ENCODE peak calls at places on chromosomes 1 and 21, in four cellular contexts. H is thoracic aorta, U is WERI-Rb-1, Z is left lung. X is an unnamed sample.
A peak's percentile ranks its signal among the peaks of the same experiment; 100 is the strongest.

GRCh38 chr21:30349572-30349971 is 1.2 kb upstream of the KRTAP23-1 start:
- DNase-seq in H (no peak), U (no peak), Z (no peak), X (no peak)

GRCh38 chr1:246000638-246001015 is 506.5 kb downstream of the SMYD3 start:
- DNase-seq in H (no peak), U (no peak), Z (no peak), X (no peak)

GRCh38 chr1:26994772-26995625 is 1.5 kb downstream of the TRNP1 start:
- DNase-seq in H (no peak), U (no peak), Z (no peak), X (no peak)

GRCh38 chr1:119732465-119733168 is 20.9 kb downstream of the PHGDH start:
- DNase-seq in H (no peak), U (no peak), Z (no peak), X (no peak)

GRCh38 chr21:39696620-39697019 is 48.4 kb upstream of the IGSF5 start:
- DNase-seq in H (no peak), U (no peak), Z (no peak), X (no peak)

GRCh38 chr21:36104306-36105300 is 30.3 kb upstream of the CBR3 start:
- DNase-seq in H (no peak), U (peak; percentile 77), Z (no peak), X (no peak)

GRCh38 chr1:92324784-92325183 is 25.9 kb downstream of the RPAP2 start:
- DNase-seq in H (no peak), U (no peak), Z (no peak), X (no peak)

GRCh38 chr1:239421810-239422209 is 35.4 kb downstream of the CHRM3 start:
- DNase-seq in H (no peak), U (no peak), Z (no peak), X (no peak)

GRCh38 chr1:10909697-10910489 is 102.6 kb upstream of the TARDBP start:
- DNase-seq in H (no peak), U (peak; percentile 83), Z (peak; percentile 55), X (peak; percentile 80)

GRCh38 chr21:34728479-34728878 is 59.7 kb downstream of the CLIC6 start:
- DNase-seq in H (no peak), U (no peak), Z (peak; percentile 58), X (no peak)

GRCh38 chr1:84853743-84854721 is 39.0 kb downstream of the LPAR3 start:
- DNase-seq in H (no peak), U (no peak), Z (no peak), X (no peak)

GRCh38 chr1:166915941-166916340 is 39.9 kb upstream of the TADA1 start:
- DNase-seq in H (no peak), U (no peak), Z (no peak), X (no peak)

GRCh38 chr1:6447016-6447817 is 18.8 kb downstream of the TNFRSF25 start:
- DNase-seq in H (no peak), U (no peak), Z (no peak), X (no peak)

GRCh38 chr1:25629836-25630235 is 13.2 kb downstream of the MAN1C1 start:
- DNase-seq in H (no peak), U (no peak), Z (no peak), X (no peak)

GRCh38 chr1:204528677-204529076 is 12.5 kb downstream of the MDM4 start:
- DNase-seq in H (no peak), U (no peak), Z (no peak), X (no peak)

GRCh38 chr21:16117331-16117730 is 387.5 kb downstream of the USP25 start:
- DNase-seq in H (no peak), U (no peak), Z (no peak), X (no peak)

GRCh38 chr1:31765041-31765467 is 914 bp upstream of the ADGRB2 start:
- DNase-seq in H (no peak), U (peak; percentile 71), Z (no peak), X (no peak)

GRCh38 chr1:20028726-20029125 is 41.3 kb upstream of the PLA2G5 start:
- DNase-seq in H (no peak), U (no peak), Z (no peak), X (no peak)
- H3K9me3 ChIP-seq in H (peaks cover 3% of the 10 kb centered on the region), U (peaks cover 3% of the 10 kb centered on the region), Z (no peaks in the 10 kb centered on the region), X (peaks cover under 1% of the 10 kb centered on the region)

GRCh38 chr1:206790502-206791250 is 18.4 kb upstream of the IL10 start:
- DNase-seq in H (no peak), U (no peak), Z (no peak), X (no peak)
- H3K27me3 ChIP-seq in H (no peaks in the 10 kb centered on the region), U (peaks cover 92% of the 10 kb centered on the region), Z (no peaks in the 10 kb centered on the region), X (no peaks in the 10 kb centered on the region)

GRCh38 chr1:227673441-227673840 is 61.7 kb downstream of the JMJD4 start:
- DNase-seq in H (no peak), U (no peak), Z (no peak), X (no peak)
- H3K9me3 ChIP-seq in H (peaks cover 81% of the 10 kb centered on the region), U (no peaks in the 10 kb centered on the region), Z (peaks cover 96% of the 10 kb centered on the region), X (peaks cover 85% of the 10 kb centered on the region)

DNA sequence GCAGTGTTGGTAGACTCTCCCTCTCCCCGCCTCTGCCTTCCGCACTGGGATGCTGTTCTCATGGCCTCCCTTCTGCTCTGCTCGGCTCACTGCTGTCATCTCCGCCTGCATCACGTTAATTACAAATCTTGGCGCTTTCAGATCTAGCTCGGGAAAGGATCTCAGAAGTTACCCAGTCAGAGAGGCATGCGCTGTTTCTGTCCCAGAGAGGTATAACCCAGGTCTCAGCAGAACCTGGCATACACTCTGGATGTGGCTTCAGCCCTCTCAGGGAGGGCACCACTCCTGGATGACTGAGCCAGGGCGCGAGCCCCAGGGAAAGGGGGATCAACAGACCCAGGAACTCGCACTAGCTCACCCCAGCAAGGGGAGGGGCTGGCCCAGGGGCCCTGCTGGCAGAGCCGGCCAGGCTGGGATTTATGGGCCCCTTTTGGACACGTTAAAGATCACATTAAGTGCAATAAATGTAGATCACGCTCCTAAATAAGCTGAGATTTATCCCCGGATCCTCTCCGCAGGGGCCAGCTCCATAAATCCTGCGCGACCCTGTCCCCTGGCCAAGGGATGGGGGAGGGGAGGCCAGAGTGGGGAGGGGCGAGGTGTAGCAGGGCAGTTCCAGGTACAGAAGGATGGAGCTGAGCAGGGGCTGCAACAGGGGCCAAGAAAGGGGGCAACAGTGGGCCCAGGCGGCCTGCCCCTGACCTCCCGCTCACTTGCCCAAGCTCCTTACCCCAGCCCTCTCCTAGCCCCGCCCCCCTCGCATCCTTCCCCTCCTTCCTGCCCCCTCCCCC is 101.3 kb upstream of the ZBTB40 start:
- DNase-seq in H (no peak), U (peak; percentile 74), Z (no peak), X (no peak)
- H3K27me3 ChIP-seq in H (peaks cover 3% of the 10 kb centered on the region), U (no peaks in the 10 kb centered on the region), Z (peaks cover 41% of the 10 kb centered on the region), X (peaks cover 60% of the 10 kb centered on the region)

X was measured in CD4-positive, alpha-beta T cell.